ENCODE peak calls at places on chromosomes 1 and 21, in four cellular contexts. Z is transverse colon, O is testis, J is body of pancreas. B is an unnamed sample.

GRCh38 chr1:41631971-41632370 is 147.5 kb upstream of the EDN2 start:
- DNase-seq in Z (no peak), O (no peak), J (no peak), B (no peak)

GRCh38 chr1:199410462-199410861 is 617.0 kb upstream of the NR5A2 start:
- DNase-seq in Z (no peak), O (no peak), J (no peak), B (no peak)

GRCh38 chr1:212794561-212795014 is 2.9 kb downstream of the TATDN3 start:
- DNase-seq in Z (no peak), O (no peak), J (no peak), B (no peak)

GRCh38 chr1:27382950-27383627 is at the start of gene CD164L2:
- DNase-seq in Z (peak; percentile 85), O (peak; percentile 79), J (peak; percentile 85), B (no peak)

GRCh38 chr1:107787299-107787698 is 177.7 kb downstream of the VAV3 start:
- DNase-seq in Z (no peak), O (no peak), J (no peak), B (no peak)

GRCh38 chr1:109630081-109630880 is 10.6 kb downstream of the AMPD2 start:
- DNase-seq in Z (no peak), O (peak; percentile 59), J (no peak), B (peak; percentile 39)

GRCh38 chr1:51344602-51345299 is 14.4 kb upstream of the TTC39A start:
- DNase-seq in Z (peak; percentile 61), O (peak; percentile 30), J (peak; percentile 75), B (no peak)

GRCh38 chr1:228014235-228014930 is 7.6 kb downstream of the WNT3A start:
- DNase-seq in Z (no peak), O (peak; percentile 18), J (no peak), B (no peak)

GRCh38 chr1:3902546-3902945 is 2.5 kb upstream of the C1orf174 start:
- DNase-seq in Z (no peak), O (no peak), J (no peak), B (no peak)

GRCh38 chr1:213564215-213564659 is 423.5 kb upstream of the PROX1 start:
- DNase-seq in Z (peak; percentile 19), O (peak; percentile 22), J (peak; percentile 47), B (no peak)

GRCh38 chr1:60173006-60173405 is 99.4 kb upstream of the C1orf87 start:
- DNase-seq in Z (no peak), O (no peak), J (no peak), B (no peak)

GRCh38 chr1:92858564-92859399 is 26.9 kb downstream of the RPL5 start:
- DNase-seq in Z (peak; percentile 59), O (peak; percentile 82), J (peak; percentile 74), B (peak; percentile 21)

GRCh38 chr1:169086603-169087455 is 19.7 kb upstream of the ATP1B1 start:
- DNase-seq in Z (no peak), O (no peak), J (peak; percentile 39), B (no peak)

GRCh38 chr21:44758781-44759627 is 42.6 kb downstream of the UBE2G2 start:
- DNase-seq in Z (no peak), O (no peak), J (no peak), B (no peak)

GRCh38 chr1:116325922-116326321 is 47.1 kb upstream of the ATP1A1 start:
- DNase-seq in Z (no peak), O (no peak), J (no peak), B (no peak)

GRCh38 chr1:156045070-156045469 is 8.5 kb downstream of the UBQLN4 start:
- DNase-seq in Z (no peak), O (no peak), J (no peak), B (no peak)

GRCh38 chr1:172885976-172886375 is 164.8 kb downstream of the TNFSF18 start:
- DNase-seq in Z (no peak), O (no peak), J (no peak), B (no peak)

GRCh38 chr1:2837823-2838222 is 36.3 kb upstream of the TTC34 start:
- DNase-seq in Z (no peak), O (no peak), J (no peak), B (no peak)

GRCh38 chr1:74652711-74653131 is 20.9 kb downstream of the ERICH3 start:
- DNase-seq in Z (no peak), O (no peak), J (no peak), B (no peak)

GRCh38 chr1:22841754-22842370 is 130.8 kb downstream of the LACTBL1 start:
- DNase-seq in Z (no peak), O (no peak), J (no peak), B (no peak)

GRCh38 chr1:234970371-234970730 is 158.3 kb downstream of the TOMM20 start:
- DNase-seq in Z (no peak), O (no peak), J (no peak), B (peak; percentile 24)

GRCh38 chr1:21887796-21888195 is 49.3 kb downstream of the HSPG2 start:
- DNase-seq in Z (no peak), O (no peak), J (peak; percentile 6), B (no peak)

GRCh38 chr1:26119892-26120608 is 8.4 kb downstream of the PDIK1L start:
- DNase-seq in Z (no peak), O (no peak), J (no peak), B (no peak)

GRCh38 chr1:204348722-204349121 is 11.0 kb downstream of the PLEKHA6 start:
- DNase-seq in Z (peak; percentile 77), O (peak; percentile 83), J (peak; percentile 42), B (peak; percentile 86)

GRCh38 chr1:234009668-234010067 is 105.2 kb downstream of the SLC35F3 start:
- DNase-seq in Z (no peak), O (no peak), J (no peak), B (no peak)

GRCh38 chr1:6496890-6497214 is 5.4 kb upstream of the PLEKHG5 start:
- DNase-seq in Z (no peak), O (no peak), J (no peak), B (no peak)

GRCh38 chr21:45262041-45262581 is 25.6 kb downstream of the POFUT2 start:
- DNase-seq in Z (no peak), O (no peak), J (no peak), B (no peak)

GRCh38 chr1:47507921-47508894 is 70.4 kb downstream of the FOXD2 start:
- DNase-seq in Z (peak; percentile 42), O (peak; percentile 19), J (peak; percentile 41), B (no peak)

GRCh38 chr1:42195841-42196240 is 31.3 kb upstream of the GUCA2A start:
- DNase-seq in Z (no peak), O (no peak), J (no peak), B (no peak)

GRCh38 chr1:56644941-56645662 is at the start of gene PRKAA2:
- DNase-seq in Z (peak; percentile 45), O (peak; percentile 61), J (peak; percentile 54), B (peak; percentile 38)

GRCh38 chr1:22418852-22419480 is 32.7 kb upstream of the ZBTB40 start:
- DNase-seq in Z (no peak), O (no peak), J (no peak), B (no peak)

GRCh38 chr1:84750110-84750509 is 59.8 kb upstream of the SSX2IP start:
- DNase-seq in Z (no peak), O (no peak), J (no peak), B (no peak)

GRCh38 chr1:237205400-237206064 is 163.5 kb downstream of the RYR2 start:
- DNase-seq in Z (no peak), O (peak; percentile 36), J (peak; percentile 42), B (peak; percentile 73)

GRCh38 chr1:206704239-206704638 is 19.5 kb downstream of the MAPKAPK2 start:
- DNase-seq in Z (no peak), O (no peak), J (no peak), B (no peak)
- TF ChIP-seq POLR2A in Z (no peak), O (no peak), J (no peak), B (no peak)

DNA sequence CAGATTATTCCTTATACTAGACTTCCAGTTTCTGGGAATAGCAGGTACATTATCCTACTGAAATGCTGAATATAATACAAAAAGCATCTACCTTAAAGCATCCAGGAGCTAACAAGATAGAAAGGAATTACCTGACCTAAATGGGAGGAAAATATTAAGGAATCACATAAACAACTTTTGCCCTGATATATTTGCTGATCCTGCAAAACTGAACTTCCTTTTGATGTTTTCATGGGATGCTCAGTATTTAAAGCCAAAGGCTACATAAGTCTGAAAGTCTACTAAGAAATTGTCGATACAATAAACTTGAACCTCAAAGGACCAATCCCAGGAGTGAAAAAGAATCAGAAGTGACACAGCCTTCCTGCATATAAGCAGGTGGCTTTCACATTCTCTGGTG is 85.6 kb upstream of the C1orf21 start:
- DNase-seq in Z (no peak), O (no peak), J (no peak), B (no peak)
- H3K27ac ChIP-seq in Z (no peak overlapping the region), O (no peak overlapping the region), J (no peak overlapping the region), B (no peak overlapping the region)

GRCh38 chr1:226890331-226891108 is 20.1 kb downstream of the PSEN2 start:
- DNase-seq in Z (no peak), O (no peak), J (no peak), B (no peak)
- H3K4me3 ChIP-seq in Z (no peak overlapping the region), O (no peak overlapping the region), J (no peak overlapping the region), B (no peak overlapping the region)

GRCh38 chr21:16366207-16366606 is 636.4 kb downstream of the USP25 start:
- DNase-seq in Z (no peak), O (no peak), J (no peak), B (no peak)

GRCh38 chr21:16358021-16358420 is 628.2 kb downstream of the USP25 start:
- DNase-seq in Z (no peak), O (no peak), J (no peak), B (no peak)

GRCh38 chr21:16358784-16359183 is 629.0 kb downstream of the USP25 start:
- DNase-seq in Z (no peak), O (no peak), J (no peak), B (no peak)

GRCh38 chr21:16363563-16363962 is 633.8 kb downstream of the USP25 start:
- DNase-seq in Z (no peak), O (no peak), J (no peak), B (no peak)
- TF ChIP-seq POLR2A in Z (no peak), O (no peak), J (no peak), B (no peak)

DNA sequence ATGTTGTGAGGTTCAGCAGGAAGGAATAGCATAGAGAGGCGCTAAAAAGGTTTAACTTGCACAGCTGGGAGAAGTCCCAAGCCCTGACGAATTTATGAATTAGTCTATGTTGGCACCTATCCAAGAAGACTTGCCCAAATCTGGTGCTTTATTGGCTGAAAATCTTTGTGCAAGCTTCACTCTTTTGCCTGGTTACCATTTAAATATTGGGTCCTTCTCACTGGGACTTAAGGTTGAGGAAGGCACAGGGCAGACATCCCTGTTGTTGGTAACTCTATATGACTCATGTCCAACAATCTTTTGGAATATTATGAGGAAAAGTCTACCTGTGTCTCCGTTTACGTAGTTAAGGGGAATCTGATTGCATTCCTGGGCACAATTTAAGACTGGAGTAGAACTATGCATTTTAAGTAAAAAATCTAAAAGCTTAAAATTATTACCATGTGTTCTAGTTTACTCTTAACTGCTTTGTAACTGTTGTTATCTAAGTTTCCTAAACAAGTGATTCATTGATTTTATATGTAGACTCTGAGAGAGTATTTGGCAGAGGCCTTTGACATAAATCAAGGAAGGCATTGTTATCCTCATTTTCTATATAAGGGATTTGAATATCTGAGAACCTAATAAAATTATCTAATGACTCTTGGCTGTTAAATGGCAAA is 181.7 kb upstream of the DPYD start:
- DNase-seq in Z (no peak), O (no peak), J (no peak), B (no peak)
- H3K27ac ChIP-seq in Z (no peak overlapping the region), O (no peak overlapping the region), J (no peak overlapping the region), B (no peak overlapping the region)

DNA sequence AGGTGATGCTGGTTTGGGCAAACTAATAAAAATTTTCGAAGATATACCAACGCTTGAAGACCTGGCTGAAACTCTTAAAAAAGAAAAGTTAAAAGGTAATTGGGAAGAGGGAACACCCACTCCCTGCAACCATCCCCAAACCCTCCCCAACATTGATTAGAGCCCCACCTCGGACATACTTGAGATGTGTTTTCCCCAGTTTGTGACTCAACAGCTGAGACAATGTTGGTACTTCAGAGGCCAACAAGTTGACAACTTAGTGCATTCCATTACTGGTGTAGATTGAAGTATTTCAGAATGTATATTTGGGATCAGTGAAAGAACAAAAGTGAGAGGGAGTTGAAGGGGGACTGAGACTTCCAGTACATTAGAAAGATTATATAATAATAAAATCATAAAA is 5.1 kb downstream of the IFI16 start:
- DNase-seq in Z (no peak), O (no peak), J (no peak), B (no peak)
- H3K4me3 ChIP-seq in Z (no peak overlapping the region), O (no peak overlapping the region), J (no peak overlapping the region), B (no peak overlapping the region)

B was measured in ovary.